ENCODE peak calls at places on chromosomes 12 and 14, in four cellular contexts. One of them, this sample, is unnamed.

GRCh38 chr14:32980178-32980886 is 41.7 kb downstream of the NPAS3 start:
- DNase-seq in tibial artery: no peak
- DNase-seq in neuronal stem cell: no peak
- DNase-seq in suprapubic skin: no peak
- DNase-seq in this sample: no peak

GRCh38 chr12:80954857-80955520 is 17.3 kb upstream of the LIN7A start:
- DNase-seq in tibial artery: no peak
- DNase-seq in neuronal stem cell: no peak
- DNase-seq in suprapubic skin: no peak
- DNase-seq in this sample: no peak

GRCh38 chr12:98725481-98726247 is 80.6 kb downstream of the APAF1 start:
- DNase-seq in tibial artery: no peak
- DNase-seq in neuronal stem cell: peak; percentile 38
- DNase-seq in suprapubic skin: no peak
- DNase-seq in this sample: no peak

GRCh38 chr12:102824218-102824835 is 92.7 kb downstream of the PAH start:
- DNase-seq in tibial artery: peak; percentile 42
- DNase-seq in neuronal stem cell: peak; percentile 80
- DNase-seq in suprapubic skin: no peak
- DNase-seq in this sample: no peak

GRCh38 chr14:77052281-77053044 is 24.0 kb upstream of the IRF2BPL start:
- DNase-seq in tibial artery: no peak
- DNase-seq in neuronal stem cell: no peak
- DNase-seq in suprapubic skin: no peak
- DNase-seq in this sample: no peak

GRCh38 chr12:107748472-107748871 is 12.5 kb downstream of the PRDM4 start:
- DNase-seq in tibial artery: no peak
- DNase-seq in neuronal stem cell: no peak
- DNase-seq in suprapubic skin: no peak
- DNase-seq in this sample: no peak

GRCh38 chr12:68958337-68958736 is 25.4 kb upstream of the CPM start:
- DNase-seq in tibial artery: no peak
- DNase-seq in neuronal stem cell: no peak
- DNase-seq in suprapubic skin: no peak
- DNase-seq in this sample: no peak

GRCh38 chr12:118655588-118655987 is 279.2 kb downstream of the SUDS3 start:
- DNase-seq in tibial artery: no peak
- DNase-seq in neuronal stem cell: no peak
- DNase-seq in suprapubic skin: no peak
- DNase-seq in this sample: no peak

GRCh38 chr12:92696240-92696639 is 6.5 kb upstream of the PLEKHG7 start:
- DNase-seq in tibial artery: peak; percentile 40
- DNase-seq in neuronal stem cell: no peak
- DNase-seq in suprapubic skin: no peak
- DNase-seq in this sample: no peak

GRCh38 chr14:92850492-92850891 is 56.4 kb downstream of the GOLGA5 start:
- DNase-seq in tibial artery: no peak
- DNase-seq in neuronal stem cell: no peak
- DNase-seq in suprapubic skin: no peak
- DNase-seq in this sample: no peak

GRCh38 chr12:69689638-69690037 is 9.5 kb downstream of the BEST3 start:
- DNase-seq in tibial artery: no peak
- DNase-seq in neuronal stem cell: no peak
- DNase-seq in suprapubic skin: no peak
- DNase-seq in this sample: no peak

GRCh38 chr12:89645434-89645833 is 63.2 kb downstream of the ATP2B1 start:
- DNase-seq in tibial artery: no peak
- DNase-seq in neuronal stem cell: no peak
- DNase-seq in suprapubic skin: no peak
- DNase-seq in this sample: no peak

GRCh38 chr14:65301862-65302539 is 110.5 kb upstream of the FUT8 start:
- DNase-seq in tibial artery: no peak
- DNase-seq in neuronal stem cell: no peak
- DNase-seq in suprapubic skin: no peak
- DNase-seq in this sample: no peak

GRCh38 chr12:129298921-129299320 is 445.6 kb downstream of the GLT1D1 start:
- DNase-seq in tibial artery: no peak
- DNase-seq in neuronal stem cell: no peak
- DNase-seq in suprapubic skin: no peak
- DNase-seq in this sample: no peak

GRCh38 chr14:58637040-58637390 is 747 bp upstream of the DACT1 start:
- DNase-seq in tibial artery: peak; percentile 65
- DNase-seq in neuronal stem cell: no peak
- DNase-seq in suprapubic skin: peak; percentile 81
- DNase-seq in this sample: no peak

GRCh38 chr14:34425095-34425851 is 36.8 kb downstream of the SPTSSA start:
- DNase-seq in tibial artery: no peak
- DNase-seq in neuronal stem cell: no peak
- DNase-seq in suprapubic skin: no peak
- DNase-seq in this sample: no peak

GRCh38 chr12:69602954-69603353 is 7.8 kb downstream of the LRRC10 start:
- DNase-seq in tibial artery: no peak
- DNase-seq in neuronal stem cell: no peak
- DNase-seq in suprapubic skin: no peak
- DNase-seq in this sample: no peak

GRCh38 chr12:10968765-10969456 is 17.8 kb downstream of the TAS2R50 start:
- DNase-seq in tibial artery: peak; percentile 68
- DNase-seq in neuronal stem cell: no peak
- DNase-seq in suprapubic skin: peak; percentile 67
- DNase-seq in this sample: no peak

GRCh38 chr14:38073641-38074040 is 134.1 kb upstream of the SSTR1 start:
- DNase-seq in tibial artery: no peak
- DNase-seq in neuronal stem cell: no peak
- DNase-seq in suprapubic skin: no peak
- DNase-seq in this sample: no peak

GRCh38 chr14:104655128-104655848 is 34.1 kb upstream of the INF2 start:
- DNase-seq in tibial artery: no peak
- DNase-seq in neuronal stem cell: no peak
- DNase-seq in suprapubic skin: no peak
- DNase-seq in this sample: no peak

GRCh38 chr12:4432878-4433820 is 12.5 kb downstream of the FGF6 start:
- DNase-seq in tibial artery: no peak
- DNase-seq in neuronal stem cell: no peak
- DNase-seq in suprapubic skin: no peak
- DNase-seq in this sample: no peak

GRCh38 chr12:57846577-57847319 is at the start of gene CTDSP2:
- DNase-seq in tibial artery: peak; percentile 100
- DNase-seq in neuronal stem cell: peak; percentile 98
- DNase-seq in suprapubic skin: peak; percentile 100
- DNase-seq in this sample: peak; percentile 86

GRCh38 chr12:10663869-10664268 is 10.0 kb downstream of the STYK1 start:
- DNase-seq in tibial artery: no peak
- DNase-seq in neuronal stem cell: no peak
- DNase-seq in suprapubic skin: no peak
- DNase-seq in this sample: no peak

GRCh38 chr14:21075719-21076437 is 5.8 kb downstream of the ARHGEF40 start:
- DNase-seq in tibial artery: no peak
- DNase-seq in neuronal stem cell: no peak
- DNase-seq in suprapubic skin: no peak
- DNase-seq in this sample: no peak

GRCh38 chr12:65613692-65614091 is 210.6 kb upstream of the HMGA2 start:
- DNase-seq in tibial artery: no peak
- DNase-seq in neuronal stem cell: no peak
- DNase-seq in suprapubic skin: no peak
- DNase-seq in this sample: no peak

GRCh38 chr12:65618574-65618973 is 205.7 kb upstream of the HMGA2 start:
- DNase-seq in tibial artery: no peak
- DNase-seq in neuronal stem cell: no peak
- DNase-seq in suprapubic skin: no peak
- DNase-seq in this sample: no peak

GRCh38 chr12:65614259-65614658 is 210.0 kb upstream of the HMGA2 start:
- DNase-seq in tibial artery: no peak
- DNase-seq in neuronal stem cell: no peak
- DNase-seq in suprapubic skin: no peak
- DNase-seq in this sample: no peak

GRCh38 chr12:65615091-65615490 is 209.2 kb upstream of the HMGA2 start:
- DNase-seq in tibial artery: no peak
- DNase-seq in neuronal stem cell: no peak
- DNase-seq in suprapubic skin: no peak
- DNase-seq in this sample: no peak

DNA sequence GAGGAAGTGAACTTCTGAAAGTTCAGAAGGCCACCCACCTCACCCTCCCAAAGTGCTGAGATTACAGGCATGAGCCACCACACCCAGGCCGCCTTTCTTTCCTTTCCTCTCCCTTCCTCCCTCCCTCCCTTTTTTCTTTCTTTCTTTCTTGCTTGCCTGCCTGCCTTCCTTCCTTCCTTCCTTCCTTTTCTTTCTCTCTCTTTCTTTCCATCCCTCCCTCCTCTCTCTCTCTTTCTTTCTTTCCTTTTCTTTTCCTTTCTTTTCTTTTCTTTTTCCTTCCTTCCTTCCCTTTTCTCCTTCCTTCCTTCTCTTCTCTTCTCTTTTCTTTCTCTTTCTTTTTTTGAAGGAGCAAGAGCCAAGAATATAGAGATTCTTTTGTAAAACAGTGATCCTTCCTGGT is 208.3 kb upstream of the HMGA2 start:
- DNase-seq in tibial artery: no peak
- DNase-seq in neuronal stem cell: no peak
- DNase-seq in suprapubic skin: no peak
- DNase-seq in this sample: no peak
- H3K27ac ChIP-seq in tibial artery: no peak overlapping the region
- H3K27ac ChIP-seq in neuronal stem cell: no peak overlapping the region
- H3K27ac ChIP-seq in suprapubic skin: no peak overlapping the region
- H3K27ac ChIP-seq in this sample: no peak overlapping the region

GRCh38 chr14:90308561-90308960 is 23.2 kb downstream of the NRDE2 start:
- DNase-seq in tibial artery: no peak
- DNase-seq in neuronal stem cell: no peak
- DNase-seq in suprapubic skin: no peak
- DNase-seq in this sample: no peak
- H3K27ac ChIP-seq in tibial artery: peak overlapping the region; percentile 42
- H3K27ac ChIP-seq in neuronal stem cell: no peak overlapping the region
- H3K27ac ChIP-seq in suprapubic skin: no peak overlapping the region
- H3K27ac ChIP-seq in this sample: no peak overlapping the region

GRCh38 chr12:2842948-2843347 is 8.1 kb upstream of the NRIP2 start:
- DNase-seq in tibial artery: no peak
- DNase-seq in neuronal stem cell: no peak
- DNase-seq in suprapubic skin: no peak
- DNase-seq in this sample: no peak
- H3K27ac ChIP-seq in tibial artery: peak overlapping the region; percentile 78
- H3K27ac ChIP-seq in neuronal stem cell: no peak overlapping the region
- H3K27ac ChIP-seq in suprapubic skin: no peak overlapping the region
- H3K27ac ChIP-seq in this sample: no peak overlapping the region

GRCh38 chr12:6465467-6466183 is 4.9 kb downstream of the VAMP1 start:
- DNase-seq in tibial artery: peak; percentile 64
- DNase-seq in neuronal stem cell: peak; percentile 65
- DNase-seq in suprapubic skin: no peak
- DNase-seq in this sample: no peak
- H3K27ac ChIP-seq in tibial artery: peak overlapping the region; percentile 30
- H3K27ac ChIP-seq in neuronal stem cell: no peak overlapping the region
- H3K27ac ChIP-seq in suprapubic skin: no peak overlapping the region
- H3K27ac ChIP-seq in this sample: no peak overlapping the region

GRCh38 chr14:90300649-90301048 is 31.1 kb downstream of the NRDE2 start:
- DNase-seq in tibial artery: no peak
- DNase-seq in neuronal stem cell: no peak
- DNase-seq in suprapubic skin: no peak
- DNase-seq in this sample: no peak

GRCh38 chr14:90303382-90303943 is 28.3 kb downstream of the NRDE2 start:
- DNase-seq in tibial artery: no peak
- DNase-seq in neuronal stem cell: no peak
- DNase-seq in suprapubic skin: no peak
- DNase-seq in this sample: no peak

GRCh38 chr14:90301580-90302181 is 30.1 kb downstream of the NRDE2 start:
- DNase-seq in tibial artery: no peak
- DNase-seq in neuronal stem cell: no peak
- DNase-seq in suprapubic skin: no peak
- DNase-seq in this sample: no peak

GRCh38 chr14:90301122-90301521 is 30.6 kb downstream of the NRDE2 start:
- DNase-seq in tibial artery: no peak
- DNase-seq in neuronal stem cell: no peak
- DNase-seq in suprapubic skin: no peak
- DNase-seq in this sample: no peak

GRCh38 chr14:90302529-90303303 is 29.0 kb downstream of the NRDE2 start:
- DNase-seq in tibial artery: no peak
- DNase-seq in neuronal stem cell: no peak
- DNase-seq in suprapubic skin: no peak
- DNase-seq in this sample: no peak
- H3K27ac ChIP-seq in tibial artery: peak overlapping the region; percentile 70
- H3K27ac ChIP-seq in neuronal stem cell: no peak overlapping the region
- H3K27ac ChIP-seq in suprapubic skin: no peak overlapping the region
- H3K27ac ChIP-seq in this sample: no peak overlapping the region

DNA sequence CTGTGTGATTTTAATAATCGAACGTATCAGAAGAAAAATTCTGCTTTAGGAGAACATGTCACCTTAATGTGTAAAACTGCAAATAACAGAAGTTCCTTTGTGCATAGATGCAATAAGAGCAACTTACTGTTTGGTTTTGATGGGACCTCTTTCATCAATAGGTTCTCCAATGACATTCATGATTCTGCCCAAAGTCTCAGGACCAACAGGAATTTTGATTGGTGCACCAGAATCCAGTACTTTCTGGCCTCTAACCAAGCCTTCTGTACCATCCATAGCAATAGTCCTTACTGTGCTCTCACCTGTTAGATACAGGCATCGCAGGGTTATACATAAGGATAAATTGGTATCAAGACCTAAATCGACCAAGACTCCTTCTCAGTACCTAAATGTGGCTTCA is 1.1 kb downstream of the ATP5F1B start:
- DNase-seq in tibial artery: no peak
- DNase-seq in neuronal stem cell: no peak
- DNase-seq in suprapubic skin: no peak
- DNase-seq in this sample: no peak
- H3K27ac ChIP-seq in tibial artery: peak overlapping the region; percentile 96
- H3K27ac ChIP-seq in neuronal stem cell: no peak overlapping the region
- H3K27ac ChIP-seq in suprapubic skin: peak overlapping the region; percentile 91
- H3K27ac ChIP-seq in this sample: peak overlapping the region; percentile 90

This sample was measured in keratinocyte.